ENCODE peak calls at places on chromosomes 12 and 14, in seven cellular contexts. One of them, this sample, is unnamed.

GRCh38 chr14:68691031-68691864 is 101.6 kb downstream of the ZFP36L1 start:
- DNase-seq in fibroblast of lung: no peak
- DNase-seq in HCT116: no peak
- DNase-seq in endodermal cell: peak; percentile 82
- DNase-seq in esophagus squamous epithelium: no peak
- DNase-seq in hepatocyte: no peak
- DNase-seq in OCI-LY7: no peak
- DNase-seq in this sample: peak; percentile 86

GRCh38 chr12:106682594-106683234 is 91.8 kb upstream of the RIC8B start:
- DNase-seq in fibroblast of lung: peak; percentile 20
- DNase-seq in HCT116: peak; percentile 16
- DNase-seq in endodermal cell: peak; percentile 38
- DNase-seq in esophagus squamous epithelium: no peak
- DNase-seq in hepatocyte: no peak
- DNase-seq in OCI-LY7: peak; percentile 20
- DNase-seq in this sample: no peak

GRCh38 chr14:93693914-93694313 is 94.4 kb downstream of the PRIMA1 start:
- DNase-seq in fibroblast of lung: no peak
- DNase-seq in HCT116: no peak
- DNase-seq in endodermal cell: no peak
- DNase-seq in esophagus squamous epithelium: no peak
- DNase-seq in hepatocyte: no peak
- DNase-seq in OCI-LY7: no peak
- DNase-seq in this sample: no peak

GRCh38 chr12:6345319-6346071 is 3.6 kb upstream of the TNFRSF1A start:
- DNase-seq in fibroblast of lung: peak; percentile 98
- DNase-seq in HCT116: peak; percentile 85
- DNase-seq in endodermal cell: peak; percentile 47
- DNase-seq in esophagus squamous epithelium: no peak
- DNase-seq in hepatocyte: peak; percentile 88
- DNase-seq in OCI-LY7: peak; percentile 53
- DNase-seq in this sample: no peak

GRCh38 chr12:54352891-54353874 is 11.1 kb downstream of the GPR84 start:
- DNase-seq in fibroblast of lung: peak; percentile 64
- DNase-seq in HCT116: no peak
- DNase-seq in endodermal cell: peak; percentile 78
- DNase-seq in esophagus squamous epithelium: no peak
- DNase-seq in hepatocyte: peak; percentile 70
- DNase-seq in OCI-LY7: no peak
- DNase-seq in this sample: peak; percentile 62

GRCh38 chr12:69000069-69000468 is 67.1 kb upstream of the CPM start:
- DNase-seq in fibroblast of lung: no peak
- DNase-seq in HCT116: no peak
- DNase-seq in endodermal cell: no peak
- DNase-seq in esophagus squamous epithelium: no peak
- DNase-seq in hepatocyte: no peak
- DNase-seq in OCI-LY7: no peak
- DNase-seq in this sample: no peak

GRCh38 chr14:67943947-67944346 is 124.4 kb downstream of the RAD51B start:
- DNase-seq in fibroblast of lung: peak; percentile 86
- DNase-seq in HCT116: peak; percentile 71
- DNase-seq in endodermal cell: peak; percentile 82
- DNase-seq in esophagus squamous epithelium: no peak
- DNase-seq in hepatocyte: peak; percentile 93
- DNase-seq in OCI-LY7: peak; percentile 80
- DNase-seq in this sample: peak; percentile 32

GRCh38 chr14:104428333-104428851 is 151.2 kb upstream of the C14orf180 start:
- DNase-seq in fibroblast of lung: no peak
- DNase-seq in HCT116: no peak
- DNase-seq in endodermal cell: no peak
- DNase-seq in esophagus squamous epithelium: no peak
- DNase-seq in hepatocyte: no peak
- DNase-seq in OCI-LY7: no peak
- DNase-seq in this sample: peak; percentile 46

GRCh38 chr12:19390208-19390607 is 49.1 kb upstream of the AEBP2 start:
- DNase-seq in fibroblast of lung: peak; percentile 15
- DNase-seq in HCT116: no peak
- DNase-seq in endodermal cell: no peak
- DNase-seq in esophagus squamous epithelium: no peak
- DNase-seq in hepatocyte: no peak
- DNase-seq in OCI-LY7: no peak
- DNase-seq in this sample: no peak

DNA sequence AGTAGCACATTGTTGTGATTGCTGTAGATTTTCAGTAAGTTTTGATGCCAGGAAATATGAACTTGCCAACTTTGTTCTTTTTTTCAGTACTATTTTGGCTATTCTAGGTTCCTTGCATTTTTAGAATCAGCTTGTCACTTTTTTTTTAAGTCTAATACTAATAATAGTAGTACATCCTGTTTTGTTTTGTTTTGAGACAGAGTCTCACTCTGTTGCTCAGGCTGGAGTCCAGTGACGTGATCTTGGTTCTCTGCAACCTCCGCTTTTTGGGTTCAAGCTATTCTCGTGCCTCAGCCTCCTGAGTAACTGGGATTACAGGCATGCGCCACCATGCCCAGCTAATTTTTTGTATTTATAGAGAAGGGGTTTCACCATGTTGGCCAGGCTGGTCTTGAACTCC is 16.5 kb downstream of the PWP1 start:
- DNase-seq in fibroblast of lung: no peak
- DNase-seq in HCT116: no peak
- DNase-seq in endodermal cell: no peak
- DNase-seq in esophagus squamous epithelium: no peak
- DNase-seq in hepatocyte: no peak
- DNase-seq in OCI-LY7: no peak
- DNase-seq in this sample: no peak
- H3K36me3 ChIP-seq in fibroblast of lung: peaks cover 12% of the 10 kb centered on the region
- H3K36me3 ChIP-seq in HCT116: peaks cover 64% of the 10 kb centered on the region
- H3K36me3 ChIP-seq in endodermal cell: peaks cover 87% of the 10 kb centered on the region
- H3K36me3 ChIP-seq in esophagus squamous epithelium: peaks cover 12% of the 10 kb centered on the region
- H3K36me3 ChIP-seq in hepatocyte: no peaks in the 10 kb centered on the region
- H3K36me3 ChIP-seq in OCI-LY7: peaks cover 87% of the 10 kb centered on the region
- H3K36me3 ChIP-seq in this sample: peaks cover 30% of the 10 kb centered on the region

GRCh38 chr12:109099426-109100020 is 2.1 kb downstream of the UNG start:
- DNase-seq in fibroblast of lung: peak; percentile 23
- DNase-seq in HCT116: no peak
- DNase-seq in endodermal cell: no peak
- DNase-seq in esophagus squamous epithelium: no peak
- DNase-seq in hepatocyte: no peak
- DNase-seq in OCI-LY7: no peak
- DNase-seq in this sample: no peak
- H3K36me3 ChIP-seq in fibroblast of lung: peaks cover 1% of the 10 kb centered on the region
- H3K36me3 ChIP-seq in HCT116: peaks cover 35% of the 10 kb centered on the region
- H3K36me3 ChIP-seq in endodermal cell: peaks cover 50% of the 10 kb centered on the region
- H3K36me3 ChIP-seq in esophagus squamous epithelium: no peaks in the 10 kb centered on the region
- H3K36me3 ChIP-seq in hepatocyte: no peaks in the 10 kb centered on the region
- H3K36me3 ChIP-seq in OCI-LY7: peaks cover 64% of the 10 kb centered on the region
- H3K36me3 ChIP-seq in this sample: peaks cover 34% of the 10 kb centered on the region

DNA sequence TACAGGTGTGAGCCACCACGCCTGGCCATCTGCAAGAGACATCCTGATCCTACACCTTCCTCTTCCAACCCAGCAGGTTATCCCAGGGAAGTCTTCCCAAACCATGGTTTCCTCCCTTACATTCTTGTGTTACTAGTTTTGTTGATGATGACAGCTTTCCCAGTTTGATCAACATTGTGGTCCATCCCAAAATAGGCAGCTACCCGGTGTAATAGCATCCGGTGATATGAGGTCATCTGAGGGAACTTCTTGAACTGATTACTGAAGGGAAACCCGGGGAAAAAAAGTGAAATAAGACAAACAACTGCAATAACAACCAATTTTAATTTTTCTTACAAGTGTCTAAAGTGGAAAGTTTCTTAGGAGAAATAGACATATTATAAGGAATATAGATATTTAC is 45.3 kb upstream of the STAC3 start:
- DNase-seq in fibroblast of lung: no peak
- DNase-seq in HCT116: no peak
- DNase-seq in endodermal cell: no peak
- DNase-seq in esophagus squamous epithelium: no peak
- DNase-seq in hepatocyte: no peak
- DNase-seq in OCI-LY7: no peak
- DNase-seq in this sample: no peak
- H3K36me3 ChIP-seq in fibroblast of lung: peaks cover 6% of the 10 kb centered on the region
- H3K36me3 ChIP-seq in HCT116: no peaks in the 10 kb centered on the region
- H3K36me3 ChIP-seq in endodermal cell: peaks cover 75% of the 10 kb centered on the region
- H3K36me3 ChIP-seq in esophagus squamous epithelium: no peaks in the 10 kb centered on the region
- H3K36me3 ChIP-seq in hepatocyte: no peaks in the 10 kb centered on the region
- H3K36me3 ChIP-seq in OCI-LY7: peaks cover 54% of the 10 kb centered on the region
- H3K36me3 ChIP-seq in this sample: peaks cover 3% of the 10 kb centered on the region

GRCh38 chr12:50004696-50005095 is 20.6 kb downstream of the RACGAP1 start:
- DNase-seq in fibroblast of lung: no peak
- DNase-seq in HCT116: no peak
- DNase-seq in endodermal cell: no peak
- DNase-seq in esophagus squamous epithelium: no peak
- DNase-seq in hepatocyte: no peak
- DNase-seq in OCI-LY7: no peak
- DNase-seq in this sample: no peak
- H3K36me3 ChIP-seq in fibroblast of lung: peaks cover 3% of the 10 kb centered on the region
- H3K36me3 ChIP-seq in HCT116: peaks cover 64% of the 10 kb centered on the region
- H3K36me3 ChIP-seq in endodermal cell: peaks cover 68% of the 10 kb centered on the region
- H3K36me3 ChIP-seq in esophagus squamous epithelium: peaks cover 5% of the 10 kb centered on the region
- H3K36me3 ChIP-seq in hepatocyte: no peaks in the 10 kb centered on the region
- H3K36me3 ChIP-seq in OCI-LY7: peaks cover 91% of the 10 kb centered on the region
- H3K36me3 ChIP-seq in this sample: peaks cover 26% of the 10 kb centered on the region

This sample was measured in H7.